ENCODE peak calls at places on chromosomes 11 and 22, in five cellular contexts. W is HFF-Myc, T is WTC11, G is MCF 10A, X is K562. A is an unnamed sample.

GRCh38 chr11:70573701-70574151 is 175.4 kb downstream of the CTTN start:
- DNase-seq in W (no peak), T (no peak), G (no peak), X (no peak), A (no peak)

GRCh38 chr11:15163136-15163535 is 48.4 kb downstream of the INSC start:
- DNase-seq in W (no peak), T (no peak), G (no peak), X (no peak), A (no peak)

GRCh38 chr22:24937114-24937513 is 9.4 kb downstream of the LHFPL7 start:
- DNase-seq in W (no peak), T (peak; percentile 23), G (peak; percentile 51), X (peak; percentile 4), A (peak; percentile 36)

GRCh38 chr22:32919629-32920028 is 118.1 kb downstream of the TIMP3 start:
- DNase-seq in W (no peak), T (no peak), G (no peak), X (no peak), A (no peak)

GRCh38 chr11:65827774-65828156 is 6.0 kb upstream of the SNX32 start:
- DNase-seq in W (no peak), T (no peak), G (no peak), X (no peak), A (no peak)

GRCh38 chr11:32071811-32072210 is 19.1 kb upstream of the RCN1 start:
- DNase-seq in W (no peak), T (peak; percentile 30), G (peak; percentile 57), X (peak; percentile 9), A (peak; percentile 42)

GRCh38 chr22:49298834-49299750 is 528.6 kb downstream of the BRD1 start:
- DNase-seq in W (no peak), T (no peak), G (no peak), X (no peak), A (no peak)

GRCh38 chr11:73931039-73931645 is 19.7 kb upstream of the DNAJB13 start:
- DNase-seq in W (peak; percentile 58), T (peak; percentile 34), G (peak; percentile 70), X (peak; percentile 75), A (peak; percentile 31)

GRCh38 chr11:14522801-14523200 is 2.6 kb upstream of the PSMA1 start:
- DNase-seq in W (no peak), T (no peak), G (no peak), X (no peak), A (no peak)

GRCh38 chr11:95849087-95849825 is 59.0 kb downstream of the CEP57 start:
- DNase-seq in W (peak; percentile 52), T (peak; percentile 30), G (peak; percentile 76), X (peak; percentile 65), A (peak; percentile 53)

GRCh38 chr11:833849-834311 is 1.1 kb downstream of the CD151 start:
- DNase-seq in W (no peak), T (no peak), G (peak; percentile 57), X (peak; percentile 55), A (no peak)

GRCh38 chr11:562046-562645 is 1.4 kb downstream of the RASSF7 start:
- DNase-seq in W (no peak), T (no peak), G (no peak), X (no peak), A (no peak)

GRCh38 chr22:50015451-50016307 is 3.1 kb upstream of the IL17REL start:
- DNase-seq in W (no peak), T (no peak), G (no peak), X (no peak), A (no peak)

DNA sequence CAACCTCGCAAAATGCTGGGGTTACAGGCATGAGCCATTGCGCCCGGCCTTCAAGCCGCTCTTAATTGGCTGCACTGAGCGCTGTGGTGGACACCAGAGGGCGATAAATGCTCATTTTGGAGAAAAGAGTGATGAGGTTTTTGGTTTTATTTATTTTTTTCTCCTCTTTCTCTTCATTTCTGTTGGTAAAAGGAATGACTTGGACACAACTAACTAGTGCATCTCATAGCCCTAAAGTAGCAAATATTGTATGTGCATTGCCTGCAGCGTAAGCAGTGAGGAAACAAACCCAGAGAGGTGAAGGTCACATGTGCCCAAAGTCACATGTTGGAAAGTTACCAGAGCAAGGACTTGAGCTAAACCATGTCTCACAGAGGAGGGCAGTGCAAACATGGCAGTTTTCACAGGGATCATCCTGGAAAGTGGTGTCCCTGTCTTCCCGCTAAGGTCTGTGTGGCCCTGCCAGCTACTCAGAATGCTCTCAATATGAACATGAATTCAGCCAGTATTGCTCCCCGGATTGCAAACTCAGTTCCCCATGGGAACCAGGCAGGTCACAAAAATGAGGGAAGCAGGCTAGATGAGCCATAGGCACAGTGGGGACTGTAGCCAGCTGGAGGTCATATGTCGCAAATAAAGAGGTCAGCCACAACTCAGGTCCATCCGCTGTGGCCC is 8.6 kb upstream of the CD82 start:
- DNase-seq in W (no peak), T (peak; percentile 67), G (peak; percentile 72), X (peak; percentile 78), A (peak; percentile 60)
- TF ChIP-seq CTCF in W (peak; percentile 69), T (peak; percentile 53), G (peak; percentile 71), X (peak; percentile 80), A (peak; percentile 36)

GRCh38 chr11:119481667-119482400 is 58.9 kb upstream of the THY1 start:
- DNase-seq in W (no peak), T (no peak), G (no peak), X (no peak), A (no peak)
- TF ChIP-seq CTCF in W (no peak), T (no peak), G (no peak), X (no peak), A (peak; percentile 62)

GRCh38 chr11:58502004-58502403 is 5.9 kb downstream of the OR5B21 start:
- DNase-seq in W (no peak), T (no peak), G (no peak), X (no peak), A (no peak)
- TF ChIP-seq CTCF in W (no peak), T (no peak), G (no peak), X (no peak), A (no peak)

GRCh38 chr11:47269002-47269828 is 718 bp upstream of the MADD start:
- DNase-seq in W (peak; percentile 86), T (peak; percentile 91), G (peak; percentile 84), X (peak; percentile 91), A (peak; percentile 88)
- TF ChIP-seq CTCF in W (peak; percentile 2), T (no peak), G (no peak), X (peak; percentile 39), A (no peak)

GRCh38 chr11:67260406-67260805 is 5.9 kb upstream of the GRK2 start:
- DNase-seq in W (no peak), T (no peak), G (no peak), X (no peak), A (no peak)

GRCh38 chr11:67262731-67263675 is 3.3 kb upstream of the GRK2 start:
- DNase-seq in W (no peak), T (peak; percentile 86), G (peak; percentile 94), X (peak; percentile 86), A (peak; percentile 85)

GRCh38 chr11:67264260-67264659 is 2.0 kb upstream of the GRK2 start:
- DNase-seq in W (no peak), T (no peak), G (no peak), X (no peak), A (no peak)

GRCh38 chr11:67261942-67262681 is 4.2 kb upstream of the GRK2 start:
- DNase-seq in W (no peak), T (no peak), G (no peak), X (no peak), A (no peak)

GRCh38 chr11:67261635-67261941 is 4.7 kb upstream of the GRK2 start:
- DNase-seq in W (no peak), T (no peak), G (no peak), X (no peak), A (no peak)
- TF ChIP-seq CTCF in W (no peak), T (no peak), G (peak; percentile 27), X (peak; percentile 8), A (no peak)

A was measured in endothelial cell.